ENCODE peak calls at places on chromosomes 13 and 19, in six cellular contexts. K, H, G, T, J and X are unnamed samples.

GRCh38 chr13:30153871-30154426 is 153.4 kb downstream of the KATNAL1 start:
- DNase-seq in G (no peak), H (no peak), T (no peak), K (no peak), J (no peak), X (no peak)

GRCh38 chr13:98427331-98427995 is 149.4 kb downstream of the STK24 start:
- DNase-seq in J (no peak), T (no peak), K (no peak), H (no peak), G (no peak), X (no peak)

GRCh38 chr19:54416695-54417491 is 1.6 kb downstream of the TTYH1 start:
- DNase-seq in H (no peak), K (no peak), J (no peak), G (no peak), T (no peak), X (no peak)

GRCh38 chr19:34556500-34556899 is 74.9 kb downstream of the WTIP start:
- DNase-seq in H (no peak), K (peak), G (no peak), J (no peak), T (no peak), X (no peak)

GRCh38 chr19:39183100-39183499 is 13.7 kb upstream of the NCCRP1 start:
- DNase-seq in J (no peak), K (no peak), G (no peak), T (no peak), H (no peak), X (no peak)

GRCh38 chr19:53196777-53197396 is 3.7 kb upstream of the ZNF665 start:
- DNase-seq in J (peak), K (peak), H (peak), G (peak), T (peak), X (peak)

GRCh38 chr19:19074172-19074905 is 10.5 kb downstream of the SLC25A42 start:
- DNase-seq in T (no peak), K (no peak), J (no peak), H (no peak), G (no peak), X (no peak)

GRCh38 chr19:32373614-32374295 is 28.3 kb downstream of the ZNF507 start:
- DNase-seq in K (no peak), G (peak), H (no peak), J (no peak), T (peak), X (peak)

GRCh38 chr13:110012102-110012739 is 225.8 kb upstream of the IRS2 start:
- DNase-seq in H (no peak), T (no peak), K (no peak), J (no peak), G (no peak), X (no peak)

GRCh38 chr19:35713904-35714440 is 3.8 kb upstream of the KMT2B start:
- DNase-seq in H (no peak), K (no peak), J (no peak), G (no peak), T (no peak), X (no peak)

GRCh38 chr19:13334801-13335481 is 171.3 kb downstream of the CACNA1A start:
- DNase-seq in J (no peak), G (no peak), T (no peak), K (no peak), H (no peak), X (no peak)

GRCh38 chr19:7850429-7850819 is 20.4 kb downstream of the EVI5L start:
- DNase-seq in T (no peak), H (no peak), K (no peak), G (no peak), J (no peak), X (no peak)

GRCh38 chr19:35098413-35099049 is 17.1 kb upstream of the FXYD3 start:
- DNase-seq in T (no peak), G (peak), J (no peak), K (no peak), H (no peak), X (no peak)

DNA sequence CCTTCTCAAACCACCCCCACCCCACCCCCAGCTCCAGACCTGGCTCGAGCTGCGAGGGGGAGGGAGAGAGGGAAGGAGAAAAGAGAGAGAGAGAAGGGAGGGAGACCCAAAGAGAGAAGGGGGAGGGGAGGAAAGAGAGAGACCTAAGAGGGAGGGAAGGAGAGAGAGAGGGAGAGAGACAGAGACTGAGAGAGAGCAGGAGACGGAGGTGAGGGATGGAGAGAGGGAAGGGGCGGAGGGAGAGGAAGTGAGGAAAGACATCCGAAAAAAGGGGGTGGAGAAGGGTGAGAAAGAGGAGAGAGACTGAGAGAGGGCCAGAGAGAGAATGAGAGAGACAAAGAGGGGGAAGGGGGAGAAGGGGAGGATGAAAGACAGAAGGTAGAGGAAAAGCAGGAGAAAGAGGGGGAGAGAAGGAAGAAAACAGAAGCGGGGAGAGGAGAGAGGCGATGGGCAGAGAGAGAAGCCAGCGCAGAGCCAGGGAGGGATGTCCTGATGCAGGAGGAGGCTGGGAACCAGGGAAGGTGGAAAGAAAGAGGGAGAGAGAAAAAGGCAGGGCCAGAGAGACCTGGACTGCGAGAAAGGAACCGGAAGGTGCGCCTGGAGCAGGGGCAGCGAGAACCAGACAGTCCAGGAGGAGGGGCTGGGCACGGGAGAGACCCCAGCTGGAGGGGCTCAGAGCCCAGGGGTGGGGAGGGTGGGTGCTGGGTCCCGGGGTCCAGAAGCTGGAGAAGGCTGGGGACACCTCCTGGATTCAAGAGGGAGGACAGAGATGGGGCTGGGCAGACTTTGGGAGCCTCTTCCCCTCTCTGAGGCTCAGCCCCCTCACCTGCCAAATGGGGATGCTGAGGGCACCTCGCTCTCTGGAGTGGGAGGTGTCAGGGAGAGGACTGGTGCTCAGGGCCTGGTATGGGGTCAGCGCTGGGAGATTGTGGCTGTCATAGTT is 1.7 kb upstream of the SPACA6 start:
- DNase-seq in J (peak), K (no peak), H (no peak), T (no peak), G (no peak), X (no peak)
- TF ChIP-seq POLR2A in J (no peak), K (no peak), H (no peak), T (no peak), G (no peak), X (no peak)

DNA sequence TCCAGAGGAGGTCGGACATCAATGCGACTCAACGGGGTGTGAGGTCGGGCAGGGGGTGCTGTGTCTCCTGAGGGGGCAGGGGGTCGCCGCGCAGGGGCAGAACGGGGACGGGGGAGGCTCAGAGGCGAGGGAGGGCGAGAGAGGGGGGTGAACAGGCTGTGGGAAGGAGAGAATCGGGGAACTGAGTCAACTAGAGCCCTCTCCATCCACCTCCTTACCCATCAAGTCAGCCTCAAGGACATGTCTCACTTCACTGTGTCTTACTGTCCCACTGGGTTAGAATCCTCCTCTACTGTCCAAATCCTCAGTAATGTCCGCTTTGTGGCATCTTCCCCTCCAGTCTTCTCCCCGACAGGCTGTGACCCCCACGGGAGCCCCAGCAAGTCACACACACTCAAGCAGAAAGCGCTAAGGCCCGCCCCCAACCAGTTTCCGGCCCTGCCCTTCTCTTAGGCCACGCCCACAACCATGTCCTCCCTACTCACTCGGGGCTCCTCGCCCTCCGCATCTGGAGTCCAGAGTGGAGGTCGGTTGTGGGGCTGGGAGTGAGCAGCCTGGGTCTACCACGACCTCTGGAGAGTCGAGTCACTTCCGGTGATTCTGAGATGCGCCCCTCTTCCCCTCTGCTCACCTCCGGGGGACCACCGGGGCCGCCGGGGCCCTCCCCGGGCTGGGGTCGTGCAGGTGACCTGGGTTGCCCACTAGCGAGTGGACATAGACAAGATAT is 9.3 kb downstream of the PLEKHA4 start:
- DNase-seq in J (no peak), T (peak), H (no peak), K (no peak), G (no peak), X (no peak)
- H3K4me3 ChIP-seq in J (no peak), T (peak), H (peak), K (peak), G (no peak), X (no peak)

GRCh38 chr19:2170987-2171348 is 7.2 kb downstream of the DOT1L start:
- DNase-seq in K (no peak), J (no peak), T (no peak), H (no peak), G (no peak), X (no peak)

GRCh38 chr19:2173841-2174577 is 10.3 kb downstream of the DOT1L start:
- DNase-seq in T (no peak), J (no peak), G (peak), K (no peak), H (no peak), X (no peak)

GRCh38 chr19:2173388-2173787 is 9.7 kb downstream of the DOT1L start:
- DNase-seq in J (no peak), H (no peak), G (no peak), T (no peak), K (no peak), X (no peak)

GRCh38 chr19:2170219-2170618 is 6.5 kb downstream of the DOT1L start:
- DNase-seq in J (no peak), H (no peak), T (no peak), G (no peak), K (no peak), X (no peak)

GRCh38 chr19:2171349-2172145 is 7.8 kb downstream of the DOT1L start:
- DNase-seq in K (no peak), G (no peak), T (no peak), J (no peak), H (no peak), X (no peak)
- TF ChIP-seq POLR2A in K (no peak), G (no peak), T (no peak), J (no peak), H (no peak), X (no peak)

GRCh38 chr13:23793711-23794110 is 95.5 kb downstream of the MIPEP start:
- DNase-seq in J (no peak), G (no peak), K (no peak), H (no peak), T (no peak), X (no peak)
- H3K4me3 ChIP-seq in J (no peak), G (no peak), K (no peak), H (no peak), T (no peak), X (no peak)

GRCh38 chr19:3595521-3596061 is 10.3 kb downstream of the GIPC3 start:
- DNase-seq in H (no peak), J (no peak), G (no peak), K (no peak), T (no peak), X (no peak)
- TF ChIP-seq POLR2A in H (no peak), J (no peak), G (no peak), K (no peak), T (no peak), X (no peak)

DNA sequence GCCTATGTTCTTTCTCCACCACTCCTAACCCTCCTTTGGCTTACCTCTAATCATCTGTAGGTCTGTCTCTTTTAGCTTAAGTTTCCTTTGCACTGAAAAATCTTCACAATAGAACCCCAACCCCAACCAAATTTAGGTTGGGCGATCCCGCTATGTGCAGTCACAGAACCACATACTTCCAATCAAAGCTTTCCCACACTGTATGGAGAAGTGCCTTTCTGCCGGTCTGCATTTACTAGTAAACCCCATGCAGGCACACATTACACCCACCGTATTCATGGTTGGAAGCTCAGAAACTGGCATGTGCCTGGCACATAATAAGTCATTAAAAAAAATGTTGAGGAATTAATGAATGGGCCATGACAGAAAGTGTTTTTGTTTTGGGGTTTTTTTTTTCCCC is 158.4 kb downstream of the KLF12 start:
- DNase-seq in J (no peak), G (no peak), H (no peak), T (no peak), K (no peak), X (no peak)
- H3K4me3 ChIP-seq in J (no peak), G (no peak), H (no peak), T (no peak), K (no peak), X (no peak)

DNA sequence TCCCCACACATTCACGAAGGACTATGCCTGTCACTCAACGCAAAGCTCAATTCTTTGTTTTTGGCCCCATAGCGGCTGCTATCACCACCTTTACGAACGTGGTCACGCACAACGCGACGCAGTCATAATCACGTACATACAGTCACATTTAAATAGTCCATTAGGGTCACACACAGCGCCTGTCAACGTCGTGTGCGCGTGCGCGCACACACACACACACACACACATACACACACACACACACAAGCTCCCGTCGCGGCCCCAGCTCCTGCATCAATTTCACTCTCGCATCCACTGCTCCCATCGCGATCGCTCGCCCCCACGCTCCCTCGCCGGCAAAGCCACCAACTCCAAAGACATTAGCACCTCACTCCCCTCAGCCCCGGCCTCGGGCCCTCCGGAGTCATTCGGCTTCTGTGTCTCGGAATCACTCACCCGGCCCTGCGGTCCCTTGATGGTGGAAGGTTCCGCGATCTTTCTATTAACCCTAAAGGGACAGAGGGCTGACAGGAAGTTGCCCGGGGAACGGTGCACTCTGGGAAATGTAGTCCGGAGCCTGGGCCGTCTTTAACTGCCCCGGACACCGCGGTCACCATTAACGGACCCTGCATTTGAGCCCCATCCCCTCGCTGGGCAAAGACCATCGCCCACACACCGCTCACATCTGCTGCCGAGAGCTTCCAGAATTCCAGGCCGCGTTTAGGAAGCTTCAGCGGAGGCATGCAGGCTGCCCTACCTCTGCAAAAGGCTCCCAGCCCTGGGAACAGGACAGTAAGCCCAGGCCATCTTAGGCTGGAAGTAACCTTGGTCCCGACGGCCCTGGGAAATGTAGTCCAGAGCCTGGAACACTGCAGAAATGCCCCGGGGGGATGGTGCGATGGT is at the start of gene ZNF790:
- DNase-seq in H (peak), J (peak), K (peak), T (peak), G (peak), X (peak)
- TF ChIP-seq POLR2A in H (no peak), J (no peak), K (no peak), T (peak), G (peak), X (no peak)

GRCh38 chr19:56112313-56112709 is 8.8 kb downstream of the ZNF787 start:
- DNase-seq in J (no peak), T (no peak), K (no peak), G (no peak), H (no peak), X (no peak)

GRCh38 chr19:56111601-56112312 is 9.3 kb downstream of the ZNF787 start:
- DNase-seq in K (no peak), T (no peak), G (peak), J (no peak), H (no peak), X (no peak)

GRCh38 chr19:56109216-56109615 is 11.9 kb downstream of the ZNF787 start:
- DNase-seq in H (no peak), G (no peak), J (no peak), T (no peak), K (no peak), X (no peak)

GRCh38 chr19:56108447-56109195 is 12.5 kb downstream of the ZNF787 start:
- DNase-seq in G (no peak), K (no peak), J (no peak), H (no peak), T (no peak), X (peak)

GRCh38 chr19:56110515-56111448 is 10.3 kb downstream of the ZNF787 start:
- DNase-seq in H (no peak), T (peak), J (no peak), G (peak), K (no peak), X (no peak)
- H3K4me3 ChIP-seq in H (no peak), T (no peak), J (no peak), G (no peak), K (no peak), X (no peak)

GRCh38 chr19:47842941-47843340 is 16.1 kb upstream of the TPRX2 start:
- DNase-seq in G (no peak), H (no peak), K (no peak), J (no peak), T (no peak), X (no peak)
- TF ChIP-seq POLR2A in G (no peak), H (no peak), K (no peak), J (no peak), T (no peak), X (no peak)

DNA sequence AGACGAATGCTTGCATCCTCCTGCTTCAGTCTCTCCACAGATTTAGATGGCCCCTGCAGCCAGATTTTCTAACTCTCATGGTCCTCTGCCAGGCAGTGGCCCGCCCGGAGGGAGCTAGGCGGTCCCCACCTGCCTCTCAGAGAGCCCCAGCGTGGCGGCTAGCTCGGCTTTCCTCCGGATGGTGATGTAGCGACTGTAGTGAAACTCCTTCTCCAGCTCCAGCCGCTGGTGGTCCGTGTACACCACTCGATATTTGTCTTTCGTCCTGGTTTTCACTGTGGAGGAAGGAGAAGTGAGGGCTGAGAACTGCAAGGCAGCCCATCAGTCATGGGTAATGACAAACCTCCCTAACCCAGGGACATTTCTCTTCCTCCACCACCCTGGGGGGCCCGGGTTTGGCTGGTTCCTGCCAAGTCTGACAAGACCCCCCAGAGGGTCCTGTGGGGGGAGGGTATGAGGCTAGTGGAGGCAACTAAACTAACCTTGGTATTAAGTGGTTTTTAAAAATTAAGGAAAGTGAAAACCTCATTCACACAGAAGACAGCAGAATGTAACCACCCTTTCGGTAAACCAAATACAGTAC is 4.3 kb downstream of the CDX2 start:
- DNase-seq in G (no peak), J (peak), K (no peak), H (no peak), T (no peak), X (no peak)
- H3K4me3 ChIP-seq in G (no peak), J (no peak), K (no peak), H (no peak), T (no peak), X (no peak)